ENCODE peak calls at places on chromosomes 12 and 14, in five cellular contexts. A is Caki2; W is RPMI7951; F is activated CD4-positive, CD25-positive, alpha-beta regulatory T cell; B is germinal center. G is an unnamed sample.

GRCh38 chr12:112506513-112507166 is 87.9 kb downstream of the PTPN11 start:
- DNase-seq in W (no peak), F (no peak), A (no peak), B (no peak), G (no peak)

GRCh38 chr14:68987653-68988036 is 8.5 kb upstream of the ACTN1 start:
- DNase-seq in B (no peak), F (no peak), W (no peak), A (no peak), G (no peak)

GRCh38 chr14:90419200-90419599 is 22.4 kb downstream of the CALM1 start:
- DNase-seq in F (no peak), B (no peak), A (peak), W (peak), G (no peak)

GRCh38 chr12:105670664-105671063 is 340.2 kb downstream of the C12orf75 start:
- DNase-seq in B (no peak), F (no peak), W (no peak), A (no peak), G (no peak)

GRCh38 chr12:102197789-102198188 is at the start of gene PMCH:
- DNase-seq in F (no peak), A (peak), W (peak), B (no peak), G (no peak)

GRCh38 chr12:83477706-83478105 is 791.0 kb downstream of the TMTC2 start:
- DNase-seq in B (no peak), W (no peak), F (no peak), A (no peak), G (no peak)

GRCh38 chr14:88632512-88632911 is 69.7 kb downstream of the ZC3H14 start:
- DNase-seq in A (no peak), B (no peak), F (no peak), W (no peak), G (no peak)

GRCh38 chr12:131799195-131799594 is 29.0 kb upstream of the MMP17 start:
- DNase-seq in W (no peak), A (no peak), F (no peak), B (no peak), G (no peak)

GRCh38 chr14:44444454-44444853 is 62.6 kb downstream of the FSCB start:
- DNase-seq in A (no peak), B (no peak), F (no peak), W (no peak), G (no peak)

GRCh38 chr12:123057505-123058265 is 77.2 kb downstream of the ARL6IP4 start:
- DNase-seq in A (no peak), F (no peak), B (no peak), W (peak), G (no peak)

GRCh38 chr12:120994589-120995337 is 16.4 kb downstream of the HNF1A start:
- DNase-seq in W (peak), B (no peak), A (no peak), F (no peak), G (no peak)

GRCh38 chr12:43722621-43723020 is 36.0 kb downstream of the PUS7L start:
- DNase-seq in W (no peak), A (no peak), F (no peak), B (no peak), G (no peak)

GRCh38 chr12:11716794-11717532 is 67.5 kb downstream of the ETV6 start:
- DNase-seq in F (no peak), W (peak), B (no peak), A (peak), G (no peak)